ENCODE peak calls at places on chromosome 2, in ten cellular contexts. H, Q, T, Y, C, Z, N, R, X and F are unnamed samples.

GRCh38 chr2:120594856-120595685 is 140.6 kb upstream of the GLI2 start:
- DNase-seq in Y (peak; percentile 68), Z (no peak), X (no peak), N (no peak), T (peak; percentile 59), H (no peak), R (no peak), C (no peak), Q (no peak), F (no peak)

GRCh38 chr2:209321076-209321475 is 102.8 kb upstream of the MAP2 start:
- DNase-seq in C (no peak), N (no peak), Q (no peak), X (no peak), T (no peak), H (no peak), Y (no peak), Z (no peak), R (no peak), F (peak; percentile 2)

GRCh38 chr2:84373391-84373790 is 85.7 kb downstream of the SUCLG1 start:
- DNase-seq in H (no peak), N (no peak), Z (no peak), T (no peak), X (no peak), Y (no peak), R (no peak), C (no peak), Q (no peak), F (no peak)

GRCh38 chr2:85024372-85025047 is 53.5 kb downstream of the KCMF1 start:
- DNase-seq in Z (no peak), C (no peak), X (no peak), Q (no peak), Y (no peak), N (no peak), R (no peak), H (no peak), T (no peak), F (no peak)

GRCh38 chr2:25618676-25619075 is 54.7 kb downstream of the DTNB start:
- DNase-seq in Z (peak; percentile 84), Y (peak; percentile 36), T (peak; percentile 82), Q (no peak), H (no peak), N (peak; percentile 89), R (peak; percentile 97), C (peak; percentile 13), X (no peak), F (peak; percentile 54)

GRCh38 chr2:9802576-9802993 is 40.7 kb upstream of the TAF1B start:
- DNase-seq in Q (no peak), T (no peak), X (no peak), N (no peak), H (no peak), C (no peak), Y (no peak), Z (no peak), R (no peak), F (no peak)

GRCh38 chr2:36433311-36434217 is 78.0 kb downstream of the CRIM1 start:
- DNase-seq in C (no peak), X (no peak), Q (no peak), R (no peak), Y (no peak), N (peak; percentile 37), H (no peak), Z (peak; percentile 73), T (peak; percentile 44), F (peak; percentile 82)

GRCh38 chr2:160270571-160271113 is 70.6 kb upstream of the ITGB6 start:
- DNase-seq in R (peak; percentile 44), Y (peak; percentile 54), H (no peak), X (no peak), Z (no peak), C (peak; percentile 43), Q (no peak), T (peak; percentile 74), N (no peak), F (no peak)

GRCh38 chr2:3535794-3536681 is 16.7 kb upstream of the ADI1 start:
- DNase-seq in T (peak; percentile 85), X (no peak), Y (peak; percentile 60), Z (no peak), Q (no peak), C (peak; percentile 87), H (no peak), R (peak; percentile 92), N (no peak), F (peak; percentile 91)

GRCh38 chr2:69253893-69254292 is 133.1 kb downstream of the GFPT1 start:
- DNase-seq in Z (no peak), C (no peak), H (peak; percentile 37), R (peak; percentile 97), N (no peak), X (no peak), T (peak; percentile 60), Q (no peak), Y (no peak), F (peak; percentile 100)